ENCODE peak calls at places on chromosomes 7 and 10, in nine cellular contexts. K is activated naive CD4-positive, alpha-beta T cell treated with Interleukin-2 at 50 U/mL for 16 hours; Q is Right ventricle myocardium inferior; H is nucleus accumbens; E is BJ; A is HFFc6; O is iPS DF 19.7; R is thoracic aorta; S is type B pancreatic cell. W is an unnamed sample.

GRCh38 chr7:150875791-150876190 is 23.5 kb downstream of the AOC1 start:
- DNase-seq in R (no peak), K (no peak), S (no peak), A (no peak), H (no peak), E (no peak), O (no peak), Q (no peak), W (no peak)

GRCh38 chr10:69839696-69840345 is 38.1 kb downstream of the COL13A1 start:
- DNase-seq in H (no peak), A (peak), K (no peak), Q (no peak), E (no peak), O (no peak), S (no peak), R (no peak), W (no peak)

GRCh38 chr10:114502071-114502470 is 97.8 kb upstream of the AFAP1L2 start:
- DNase-seq in S (no peak), E (no peak), H (no peak), R (no peak), O (no peak), A (no peak), K (no peak), Q (no peak), W (peak)

GRCh38 chr10:130974171-130974570 is 337.4 kb downstream of the TCERG1L start:
- DNase-seq in E (no peak), K (no peak), O (no peak), Q (no peak), H (no peak), R (no peak), S (no peak), A (no peak), W (no peak)

GRCh38 chr10:14545827-14546226 is 215.1 kb upstream of the FRMD4A start:
- DNase-seq in S (no peak), E (no peak), H (no peak), Q (no peak), A (peak), O (no peak), R (no peak), K (no peak), W (peak)

GRCh38 chr10:68470300-68470699 is 1.5 kb downstream of the DNA2 start:
- DNase-seq in S (no peak), K (no peak), A (no peak), Q (no peak), H (no peak), E (no peak), R (no peak), O (no peak), W (no peak)

GRCh38 chr7:32378991-32379390 is 111.2 kb downstream of the LSM5 start:
- DNase-seq in A (no peak), R (no peak), H (no peak), Q (no peak), S (no peak), E (no peak), O (no peak), K (no peak), W (no peak)

GRCh38 chr7:151920533-151920932 is 35.7 kb upstream of the GALNTL5 start:
- DNase-seq in S (no peak), K (no peak), R (no peak), O (no peak), Q (no peak), E (no peak), H (no peak), A (no peak), W (no peak)

GRCh38 chr10:126014309-126014708 is 117.9 kb downstream of the FANK1 start:
- DNase-seq in E (peak), A (peak), R (no peak), K (no peak), S (no peak), Q (no peak), H (no peak), O (no peak), W (no peak)

GRCh38 chr10:22317121-22317370 is 858 bp downstream of the COMMD3 start:
- DNase-seq in A (no peak), K (no peak), R (no peak), H (no peak), E (no peak), S (no peak), Q (no peak), O (no peak), W (no peak)

GRCh38 chr10:111648046-111648445 is 535.5 kb downstream of the GPAM start:
- DNase-seq in S (no peak), H (no peak), Q (no peak), K (no peak), A (peak), O (no peak), R (no peak), E (peak), W (no peak)

GRCh38 chr7:121313220-121313792 is 15.5 kb upstream of the WNT16 start:
- DNase-seq in A (peak), Q (no peak), H (no peak), E (no peak), K (no peak), R (no peak), S (no peak), O (no peak), W (no peak)

GRCh38 chr7:92684274-92684673 is 94.1 kb upstream of the FAM133B start:
- DNase-seq in E (no peak), K (no peak), H (no peak), O (no peak), A (no peak), R (no peak), Q (no peak), S (no peak), W (no peak)

GRCh38 chr10:128518000-128518399 is 391.8 kb upstream of the MKI67 start:
- DNase-seq in O (no peak), A (no peak), H (no peak), R (no peak), E (no peak), K (no peak), S (no peak), Q (no peak), W (no peak)

W was measured in endothelial cell of umbilical vein.